ENCODE peak calls at places on chromosomes 4 and X, in five cellular contexts. One of them, this sample, is unnamed.

GRCh38 chrX:71493111-71493613 is 39.7 kb upstream of the OGT start:
- DNase-seq in GM23248: peak; percentile 13
- DNase-seq in fibroblast of lung: peak; percentile 69
- DNase-seq in mesendoderm: no peak
- DNase-seq in mammary epithelial cell: no peak
- DNase-seq in this sample: no peak

GRCh38 chr4:98794565-98795205 is 134.2 kb downstream of the EIF4E start:
- DNase-seq in GM23248: peak; percentile 70
- DNase-seq in fibroblast of lung: no peak
- DNase-seq in mesendoderm: peak; percentile 81
- DNase-seq in mammary epithelial cell: peak; percentile 97
- DNase-seq in this sample: no peak

GRCh38 chr4:149512489-149512888 is 303.2 kb downstream of the IQCM start:
- DNase-seq in GM23248: no peak
- DNase-seq in fibroblast of lung: peak; percentile 76
- DNase-seq in mesendoderm: no peak
- DNase-seq in mammary epithelial cell: no peak
- DNase-seq in this sample: no peak

GRCh38 chr4:43619219-43619618 is 726.7 kb downstream of the GRXCR1 start:
- DNase-seq in GM23248: no peak
- DNase-seq in fibroblast of lung: no peak
- DNase-seq in mesendoderm: no peak
- DNase-seq in mammary epithelial cell: no peak
- DNase-seq in this sample: no peak

GRCh38 chrX:88903989-88904718 is 157.1 kb downstream of the CPXCR1 start:
- DNase-seq in GM23248: no peak
- DNase-seq in fibroblast of lung: no peak
- DNase-seq in mesendoderm: no peak
- DNase-seq in mammary epithelial cell: no peak
- DNase-seq in this sample: no peak

GRCh38 chr4:151021637-151022334 is 6.7 kb upstream of the LRBA start:
- DNase-seq in GM23248: no peak
- DNase-seq in fibroblast of lung: no peak
- DNase-seq in mesendoderm: no peak
- DNase-seq in mammary epithelial cell: no peak
- DNase-seq in this sample: no peak

GRCh38 chr4:81030617-81031388 is at the start of gene BMP3:
- DNase-seq in GM23248: peak; percentile 52
- DNase-seq in fibroblast of lung: peak; percentile 48
- DNase-seq in mesendoderm: peak; percentile 31
- DNase-seq in mammary epithelial cell: peak; percentile 25
- DNase-seq in this sample: no peak

GRCh38 chr4:150501019-150501727 is 80.8 kb upstream of the MAB21L2 start:
- DNase-seq in GM23248: peak; percentile 79
- DNase-seq in fibroblast of lung: peak; percentile 93
- DNase-seq in mesendoderm: no peak
- DNase-seq in mammary epithelial cell: peak; percentile 87
- DNase-seq in this sample: no peak

GRCh38 chr4:85280963-85281362 is 194.0 kb upstream of the ARHGAP24 start:
- DNase-seq in GM23248: no peak
- DNase-seq in fibroblast of lung: no peak
- DNase-seq in mesendoderm: no peak
- DNase-seq in mammary epithelial cell: no peak
- DNase-seq in this sample: no peak

GRCh38 chr4:177250056-177250696 is 59.5 kb upstream of the NEIL3 start:
- DNase-seq in GM23248: peak; percentile 79
- DNase-seq in fibroblast of lung: peak; percentile 69
- DNase-seq in mesendoderm: peak; percentile 78
- DNase-seq in mammary epithelial cell: peak; percentile 58
- DNase-seq in this sample: peak; percentile 81

GRCh38 chr4:61254406-61254805 is 54.3 kb downstream of the ADGRL3 start:
- DNase-seq in GM23248: no peak
- DNase-seq in fibroblast of lung: no peak
- DNase-seq in mesendoderm: no peak
- DNase-seq in mammary epithelial cell: peak; percentile 82
- DNase-seq in this sample: no peak

GRCh38 chr4:159363376-159363775 is 260.5 kb downstream of the RAPGEF2 start:
- DNase-seq in GM23248: peak; percentile 78
- DNase-seq in fibroblast of lung: no peak
- DNase-seq in mesendoderm: no peak
- DNase-seq in mammary epithelial cell: no peak
- DNase-seq in this sample: no peak

GRCh38 chr4:81807386-81807785 is 335.7 kb upstream of the RASGEF1B start:
- DNase-seq in GM23248: no peak
- DNase-seq in fibroblast of lung: no peak
- DNase-seq in mesendoderm: no peak
- DNase-seq in mammary epithelial cell: no peak
- DNase-seq in this sample: no peak

GRCh38 chrX:120213438-120214265 is 37.0 kb upstream of the ZBTB33 start:
- DNase-seq in GM23248: peak; percentile 57
- DNase-seq in fibroblast of lung: peak; percentile 57
- DNase-seq in mesendoderm: peak; percentile 77
- DNase-seq in mammary epithelial cell: peak; percentile 55
- DNase-seq in this sample: peak; percentile 90

GRCh38 chr4:44326716-44327115 is 121.9 kb downstream of the KCTD8 start:
- DNase-seq in GM23248: no peak
- DNase-seq in fibroblast of lung: peak; percentile 0
- DNase-seq in mesendoderm: no peak
- DNase-seq in mammary epithelial cell: no peak
- DNase-seq in this sample: no peak

GRCh38 chrX:72045552-72046277 is 86.0 kb downstream of the RTL5 start:
- DNase-seq in GM23248: no peak
- DNase-seq in fibroblast of lung: no peak
- DNase-seq in mesendoderm: peak; percentile 89
- DNase-seq in mammary epithelial cell: peak; percentile 62
- DNase-seq in this sample: no peak

GRCh38 chrX:140099221-140099620 is 133.9 kb upstream of the CXorf66 start:
- DNase-seq in GM23248: no peak
- DNase-seq in fibroblast of lung: no peak
- DNase-seq in mesendoderm: peak; percentile 32
- DNase-seq in mammary epithelial cell: no peak
- DNase-seq in this sample: no peak

GRCh38 chr4:8539661-8540060 is 40.5 kb upstream of the GPR78 start:
- DNase-seq in GM23248: no peak
- DNase-seq in fibroblast of lung: no peak
- DNase-seq in mesendoderm: no peak
- DNase-seq in mammary epithelial cell: no peak
- DNase-seq in this sample: no peak

GRCh38 chr4:168724960-168725359 is 228.1 kb downstream of the PALLD start:
- DNase-seq in GM23248: peak; percentile 67
- DNase-seq in fibroblast of lung: peak; percentile 82
- DNase-seq in mesendoderm: peak; percentile 33
- DNase-seq in mammary epithelial cell: no peak
- DNase-seq in this sample: no peak

GRCh38 chrX:46573331-46573895 is at the start of gene CHST7:
- DNase-seq in GM23248: peak; percentile 81
- DNase-seq in fibroblast of lung: peak; percentile 67
- DNase-seq in mesendoderm: peak; percentile 78
- DNase-seq in mammary epithelial cell: peak; percentile 53
- DNase-seq in this sample: peak; percentile 80

DNA sequence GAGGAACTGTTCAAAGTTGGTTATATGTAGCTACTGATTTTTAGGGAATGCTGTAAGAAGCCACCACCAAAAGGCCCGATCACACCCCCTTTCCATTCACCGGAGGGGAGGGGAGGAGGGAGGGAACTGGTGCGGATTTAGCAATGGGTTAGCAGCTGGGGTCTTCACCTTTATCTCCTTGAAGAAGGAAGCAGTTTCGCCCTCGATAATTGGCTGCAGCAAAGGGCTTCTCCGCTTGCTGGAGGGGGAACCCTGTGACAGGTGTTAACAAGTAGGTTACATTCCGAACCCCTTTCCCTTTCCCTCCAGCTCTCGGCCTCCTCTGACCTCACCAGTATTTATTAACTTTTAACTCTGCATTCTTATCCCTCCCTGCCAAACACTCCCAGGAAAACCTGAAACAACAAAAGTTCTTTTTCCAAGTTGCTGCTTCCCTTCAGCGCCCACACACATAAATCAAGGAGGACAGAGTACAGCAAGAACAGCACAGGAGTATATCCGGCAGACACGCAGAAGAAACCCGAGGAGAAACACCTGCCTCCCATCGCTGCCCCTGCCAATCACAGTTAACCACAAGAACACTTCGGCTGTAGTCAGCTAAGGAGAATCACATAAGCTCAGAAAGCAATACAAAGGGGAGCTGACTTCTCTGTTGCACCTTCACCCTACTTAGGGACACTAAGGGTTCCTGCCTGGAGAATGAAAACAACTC is 39.8 kb upstream of the NAP1L5 start:
- DNase-seq in GM23248: no peak
- DNase-seq in fibroblast of lung: no peak
- DNase-seq in mesendoderm: peak; percentile 19
- DNase-seq in mammary epithelial cell: peak; percentile 27
- DNase-seq in this sample: no peak
- H3K9ac ChIP-seq in GM23248: no peak overlapping the region
- H3K9ac ChIP-seq in fibroblast of lung: no peak overlapping the region
- H3K9ac ChIP-seq in mesendoderm: no peak overlapping the region
- H3K9ac ChIP-seq in mammary epithelial cell: no peak overlapping the region
- H3K9ac ChIP-seq in this sample: no peak overlapping the region

GRCh38 chr4:40750461-40751258 is 905 bp downstream of the NSUN7 start:
- DNase-seq in GM23248: peak; percentile 35
- DNase-seq in fibroblast of lung: peak; percentile 9
- DNase-seq in mesendoderm: peak; percentile 83
- DNase-seq in mammary epithelial cell: peak; percentile 1
- DNase-seq in this sample: no peak
- H3K27ac ChIP-seq in GM23248: no peak overlapping the region
- H3K27ac ChIP-seq in fibroblast of lung: no peak overlapping the region
- H3K27ac ChIP-seq in mesendoderm: peak overlapping the region; percentile 79
- H3K27ac ChIP-seq in mammary epithelial cell: no peak overlapping the region
- H3K27ac ChIP-seq in this sample: no peak overlapping the region

GRCh38 chr4:784401-785331 is 41.3 kb downstream of the CPLX1 start:
- DNase-seq in GM23248: no peak
- DNase-seq in fibroblast of lung: no peak
- DNase-seq in mesendoderm: no peak
- DNase-seq in mammary epithelial cell: no peak
- DNase-seq in this sample: no peak
- H3K9ac ChIP-seq in GM23248: no peak overlapping the region
- H3K9ac ChIP-seq in fibroblast of lung: no peak overlapping the region
- H3K9ac ChIP-seq in mesendoderm: no peak overlapping the region
- H3K9ac ChIP-seq in mammary epithelial cell: no peak overlapping the region
- H3K9ac ChIP-seq in this sample: no peak overlapping the region

GRCh38 chrX:146224442-146224841 is 406.8 kb downstream of the SLITRK2 start:
- DNase-seq in GM23248: no peak
- DNase-seq in fibroblast of lung: no peak
- DNase-seq in mesendoderm: peak; percentile 42
- DNase-seq in mammary epithelial cell: no peak
- DNase-seq in this sample: peak; percentile 61
- H3K27ac ChIP-seq in GM23248: no peak overlapping the region
- H3K27ac ChIP-seq in fibroblast of lung: no peak overlapping the region
- H3K27ac ChIP-seq in mesendoderm: no peak overlapping the region
- H3K27ac ChIP-seq in mammary epithelial cell: no peak overlapping the region
- H3K27ac ChIP-seq in this sample: no peak overlapping the region

GRCh38 chrX:36640232-36640631 is 367.9 kb upstream of the FAM47C start:
- DNase-seq in GM23248: no peak
- DNase-seq in fibroblast of lung: no peak
- DNase-seq in mesendoderm: no peak
- DNase-seq in mammary epithelial cell: no peak
- DNase-seq in this sample: no peak

GRCh38 chrX:36642052-36642451 is 366.1 kb upstream of the FAM47C start:
- DNase-seq in GM23248: no peak
- DNase-seq in fibroblast of lung: no peak
- DNase-seq in mesendoderm: peak; percentile 0
- DNase-seq in mammary epithelial cell: no peak
- DNase-seq in this sample: no peak
- H3K9ac ChIP-seq in GM23248: no peak overlapping the region
- H3K9ac ChIP-seq in fibroblast of lung: no peak overlapping the region
- H3K9ac ChIP-seq in mesendoderm: no peak overlapping the region
- H3K9ac ChIP-seq in mammary epithelial cell: no peak overlapping the region
- H3K9ac ChIP-seq in this sample: no peak overlapping the region

This sample was measured in Karpas-422.